ENCODE peak calls at places on chromosomes 7 and 10, in six cellular contexts. M is endodermal cell, A is A549, H is BJ, Q is OCI-LY7, L is RWPE1. X is an unnamed sample.
A peak's percentile ranks its signal among the peaks of the same experiment; 100 is the strongest.

GRCh38 chr10:14926061-14926470 is 27.8 kb downstream of the DCLRE1C start:
- DNase-seq in M (no peak), Q (no peak), H (no peak), A (no peak), L (no peak), X (no peak)

GRCh38 chr10:113486531-113486930 is 66.3 kb upstream of the HABP2 start:
- DNase-seq in H (no peak), M (no peak), L (no peak), Q (no peak), A (no peak), X (no peak)

GRCh38 chr7:116953727-116954442 is 584 bp downstream of the ST7 start:
- DNase-seq in H (peak; percentile 51), Q (peak; percentile 73), L (peak; percentile 62), M (peak; percentile 86), A (peak; percentile 70), X (peak; percentile 61)

GRCh38 chr10:88064608-88065383 is 201.4 kb downstream of the PTEN start:
- DNase-seq in M (no peak), A (no peak), Q (no peak), L (no peak), H (no peak), X (no peak)

GRCh38 chr7:117827861-117828260 is 45.4 kb downstream of the CTTNBP2 start:
- DNase-seq in M (no peak), H (peak; percentile 32), A (no peak), Q (no peak), L (peak; percentile 11), X (no peak)

GRCh38 chr7:104272767-104273384 is 55.5 kb upstream of the LHFPL3 start:
- DNase-seq in Q (peak; percentile 15), L (peak; percentile 37), H (no peak), M (no peak), A (peak; percentile 41), X (no peak)

GRCh38 chr7:85454904-85455303 is 268.0 kb upstream of the SEMA3D start:
- DNase-seq in A (no peak), H (no peak), Q (no peak), M (no peak), L (no peak), X (no peak)

GRCh38 chr10:103720328-103720963 is 134.9 kb downstream of the SH3PXD2A start:
- DNase-seq in Q (no peak), L (no peak), M (no peak), H (no peak), A (no peak), X (peak; percentile 46)

GRCh38 chr7:51636503-51636902 is 319.9 kb upstream of the COBL start:
- DNase-seq in A (no peak), H (no peak), M (peak; percentile 64), Q (no peak), L (no peak), X (no peak)

GRCh38 chr10:63614371-63614891 is 93.2 kb downstream of the REEP3 start:
- DNase-seq in M (no peak), A (no peak), H (peak; percentile 61), Q (no peak), L (no peak), X (no peak)

GRCh38 chr7:46152671-46153070 is 231.6 kb upstream of the IGFBP3 start:
- DNase-seq in M (peak; percentile 43), L (no peak), Q (peak; percentile 1), A (peak; percentile 60), H (no peak), X (no peak)

GRCh38 chr10:3395487-3395886 is 222.9 kb upstream of the PITRM1 start:
- DNase-seq in L (no peak), A (no peak), M (no peak), H (no peak), Q (peak; percentile 3), X (no peak)

GRCh38 chr7:81499262-81500116 is 270.4 kb downstream of the HGF start:
- DNase-seq in H (peak; percentile 60), Q (peak; percentile 66), M (peak; percentile 56), L (peak; percentile 42), A (peak; percentile 93), X (peak; percentile 17)

GRCh38 chr10:72276013-72276387 is 2.3 kb downstream of the DDIT4 start:
- DNase-seq in H (no peak), L (peak; percentile 78), Q (no peak), M (no peak), A (peak; percentile 57), X (no peak)

GRCh38 chr7:96187735-96188622 is 133.9 kb downstream of the SLC25A13 start:
- DNase-seq in H (no peak), A (no peak), Q (no peak), M (no peak), L (no peak), X (no peak)

GRCh38 chr10:16845248-16845647 is 28.0 kb upstream of the RSU1 start:
- DNase-seq in M (no peak), A (no peak), H (no peak), Q (no peak), L (no peak), X (no peak)

GRCh38 chr7:108147031-108147563 is 16.9 kb upstream of the LAMB4 start:
- DNase-seq in A (no peak), H (no peak), M (no peak), Q (no peak), L (no peak), X (no peak)

GRCh38 chr10:31604141-31604540 is 285.1 kb downstream of the ZEB1 start:
- DNase-seq in L (no peak), A (no peak), H (no peak), M (no peak), Q (no peak), X (peak; percentile 15)

GRCh38 chr7:1355568-1356340 is 103.5 kb downstream of the MICALL2 start:
- DNase-seq in Q (no peak), A (no peak), L (no peak), H (no peak), M (no peak), X (no peak)

GRCh38 chr7:70728873-70729552 is 402.9 kb upstream of the GALNT17 start:
- DNase-seq in H (no peak), L (peak; percentile 25), Q (no peak), M (peak; percentile 93), A (no peak), X (no peak)

GRCh38 chr10:104109908-104110662 is 11.9 kb upstream of the SFR1 start:
- DNase-seq in L (peak; percentile 79), Q (no peak), M (no peak), A (peak; percentile 92), H (peak; percentile 52), X (no peak)

GRCh38 chr7:156732091-156732621 is 91.6 kb downstream of the RNF32 start:
- DNase-seq in A (no peak), Q (no peak), H (no peak), L (no peak), M (no peak), X (no peak)

GRCh38 chr7:139452948-139453672 is 30.4 kb downstream of the KLRG2 start:
- DNase-seq in H (no peak), L (no peak), M (no peak), A (no peak), Q (no peak), X (no peak)

GRCh38 chr7:92765725-92766124 is 70.6 kb downstream of the CDK6 start:
- DNase-seq in L (peak; percentile 70), H (peak; percentile 53), M (no peak), A (peak; percentile 85), Q (no peak), X (no peak)

GRCh38 chr7:23105644-23106490 is at the start of gene KLHL7:
- DNase-seq in A (peak; percentile 93), Q (peak; percentile 96), M (peak; percentile 99), H (peak; percentile 59), L (peak; percentile 93), X (peak; percentile 99)

GRCh38 chr10:86733260-86733671 is 23.2 kb upstream of the BMPR1A start:
- DNase-seq in M (no peak), H (no peak), Q (no peak), L (no peak), A (no peak), X (no peak)
- TF ChIP-seq CTCF in M (no peak), H (no peak), Q (no peak), L (no peak), A (no peak), X (no peak)

GRCh38 chr10:100969175-100970075 is at the start of gene SEMA4G:
- DNase-seq in Q (peak; percentile 69), M (peak; percentile 94), H (no peak), L (peak; percentile 54), A (peak; percentile 44), X (peak; percentile 82)

GRCh38 chr10:100972115-100972903 is 3.0 kb downstream of the SEMA4G start:
- DNase-seq in A (no peak), H (no peak), L (no peak), Q (no peak), M (no peak), X (no peak)

GRCh38 chr10:100970914-100971811 is 1.9 kb downstream of the SEMA4G start:
- DNase-seq in Q (no peak), M (peak; percentile 59), H (no peak), A (peak; percentile 48), L (no peak), X (no peak)

GRCh38 chr10:100968839-100969174 is 497 bp upstream of the SEMA4G start:
- DNase-seq in L (no peak), Q (no peak), H (no peak), M (no peak), A (no peak), X (no peak)

DNA sequence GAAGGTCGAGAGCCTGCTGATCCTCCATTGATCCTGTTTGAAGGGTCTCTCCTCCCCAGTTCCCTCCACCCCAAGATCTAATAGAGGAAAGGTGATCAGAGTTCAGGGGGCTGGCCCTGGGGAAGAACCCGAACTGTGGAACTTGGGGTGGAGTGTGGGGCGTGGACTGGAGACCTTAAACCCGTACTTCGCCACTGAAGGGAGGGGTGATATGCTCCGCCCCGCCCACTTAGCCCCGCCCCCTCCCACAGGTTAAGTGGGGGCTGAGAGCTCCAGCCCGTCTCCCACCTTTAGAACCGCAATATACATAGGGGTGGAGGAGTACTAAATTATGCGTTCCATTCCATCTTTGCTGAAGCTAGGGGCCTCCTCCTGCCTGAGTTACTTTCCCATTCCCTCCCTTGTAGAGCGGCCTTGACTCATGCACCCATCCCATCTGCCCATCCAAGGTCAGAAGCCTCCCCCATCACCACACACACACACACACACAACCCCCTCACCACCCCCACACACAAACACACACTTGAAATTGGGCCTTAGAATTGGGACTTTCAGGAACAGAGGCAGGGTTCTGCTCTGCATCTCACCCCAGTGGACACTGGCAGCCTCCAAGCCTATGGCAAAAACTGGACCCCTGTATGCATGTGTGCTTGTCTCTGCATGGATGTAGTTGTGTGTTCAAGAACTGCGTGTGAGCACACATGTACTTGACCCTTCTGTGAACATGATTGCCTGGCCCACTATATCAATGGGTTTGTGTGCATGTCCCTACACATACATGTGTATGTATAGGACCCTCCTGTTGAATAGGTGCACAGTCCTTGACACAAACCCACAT is 991 bp downstream of the SEMA4G start:
- DNase-seq in M (peak; percentile 86), A (peak; percentile 45), L (peak; percentile 28), Q (no peak), H (no peak), X (peak; percentile 46)
- TF ChIP-seq CTCF in M (no peak), A (no peak), L (no peak), Q (no peak), H (no peak), X (no peak)

GRCh38 chr7:25314094-25314708 is 85.9 kb upstream of the NPVF start:
- DNase-seq in H (no peak), Q (no peak), L (no peak), A (no peak), M (no peak), X (no peak)
- TF ChIP-seq CTCF in H (no peak), Q (peak; percentile 23), L (no peak), A (no peak), M (no peak), X (no peak)

DNA sequence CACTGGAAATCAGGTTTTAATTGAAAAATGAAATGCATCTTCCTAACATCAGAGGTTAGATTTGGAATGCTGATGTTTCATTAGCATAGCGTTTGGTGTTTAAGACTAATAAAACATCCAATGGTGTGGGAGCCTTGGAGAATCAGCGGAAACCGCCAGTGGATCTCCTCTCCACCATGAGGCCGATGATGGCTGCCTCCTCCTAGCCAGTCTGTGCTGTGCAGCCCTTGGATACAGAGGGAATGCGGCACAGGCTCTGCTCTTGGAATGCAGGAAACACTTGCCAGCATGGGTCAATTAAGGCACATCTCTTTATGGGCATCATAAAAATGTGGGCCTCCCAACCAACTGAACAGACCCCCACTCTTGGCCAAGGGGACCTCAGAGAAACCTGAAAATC is 259.9 kb downstream of the GLRX3 start:
- DNase-seq in Q (no peak), M (peak; percentile 24), A (no peak), H (no peak), L (no peak), X (no peak)
- TF ChIP-seq CTCF in Q (no peak), M (no peak), A (no peak), H (no peak), L (no peak), X (no peak)